ENCODE peak calls at places on chromosomes 1 and 21, in nine cellular contexts. One of them, this sample, is unnamed.

GRCh38 chr1:232594768-232595698 is 34.9 kb downstream of the SIPA1L2 start:
- DNase-seq in suprapubic skin: no peak
- DNase-seq in NT2/D1: no peak
- DNase-seq in right lobe of liver: no peak
- DNase-seq in brain microvascular endothelial cell: no peak
- DNase-seq in HL-60: no peak
- DNase-seq in Panc1: no peak
- DNase-seq in tibial nerve: no peak
- DNase-seq in ascending aorta: no peak
- DNase-seq in this sample: no peak

GRCh38 chr1:1242461-1243080 is 4.0 kb downstream of the C1QTNF12 start:
- DNase-seq in HL-60: no peak
- DNase-seq in tibial nerve: no peak
- DNase-seq in Panc1: no peak
- DNase-seq in ascending aorta: no peak
- DNase-seq in suprapubic skin: no peak
- DNase-seq in NT2/D1: no peak
- DNase-seq in brain microvascular endothelial cell: no peak
- DNase-seq in right lobe of liver: no peak
- DNase-seq in this sample: no peak

GRCh38 chr1:206002833-206003532 is at the start of gene RAB7B:
- DNase-seq in ascending aorta: no peak
- DNase-seq in NT2/D1: no peak
- DNase-seq in HL-60: peak; percentile 51
- DNase-seq in suprapubic skin: peak; percentile 82
- DNase-seq in brain microvascular endothelial cell: peak; percentile 75
- DNase-seq in right lobe of liver: peak; percentile 70
- DNase-seq in tibial nerve: peak; percentile 55
- DNase-seq in Panc1: no peak
- DNase-seq in this sample: no peak

GRCh38 chr1:221521686-221522085 is 220.2 kb downstream of the DUSP10 start:
- DNase-seq in suprapubic skin: no peak
- DNase-seq in ascending aorta: no peak
- DNase-seq in Panc1: no peak
- DNase-seq in tibial nerve: no peak
- DNase-seq in NT2/D1: no peak
- DNase-seq in HL-60: no peak
- DNase-seq in brain microvascular endothelial cell: no peak
- DNase-seq in right lobe of liver: no peak
- DNase-seq in this sample: no peak

GRCh38 chr1:76115186-76115585 is 40.6 kb downstream of the ST6GALNAC3 start:
- DNase-seq in ascending aorta: no peak
- DNase-seq in right lobe of liver: no peak
- DNase-seq in HL-60: no peak
- DNase-seq in suprapubic skin: no peak
- DNase-seq in tibial nerve: no peak
- DNase-seq in brain microvascular endothelial cell: no peak
- DNase-seq in NT2/D1: no peak
- DNase-seq in Panc1: no peak
- DNase-seq in this sample: no peak

GRCh38 chr1:45375104-45376090 is 35.2 kb upstream of the MUTYH start:
- DNase-seq in Panc1: no peak
- DNase-seq in HL-60: no peak
- DNase-seq in tibial nerve: no peak
- DNase-seq in right lobe of liver: no peak
- DNase-seq in ascending aorta: no peak
- DNase-seq in suprapubic skin: no peak
- DNase-seq in NT2/D1: no peak
- DNase-seq in brain microvascular endothelial cell: no peak
- DNase-seq in this sample: no peak

GRCh38 chr1:32336963-32337675 is 1.1 kb upstream of the MARCKSL1 start:
- DNase-seq in tibial nerve: no peak
- DNase-seq in NT2/D1: no peak
- DNase-seq in brain microvascular endothelial cell: no peak
- DNase-seq in HL-60: peak; percentile 91
- DNase-seq in ascending aorta: no peak
- DNase-seq in suprapubic skin: no peak
- DNase-seq in right lobe of liver: no peak
- DNase-seq in Panc1: no peak
- DNase-seq in this sample: peak; percentile 52

GRCh38 chr1:89407355-89407754 is 43.5 kb downstream of the GBP6 start:
- DNase-seq in HL-60: no peak
- DNase-seq in right lobe of liver: no peak
- DNase-seq in suprapubic skin: no peak
- DNase-seq in Panc1: no peak
- DNase-seq in brain microvascular endothelial cell: no peak
- DNase-seq in NT2/D1: no peak
- DNase-seq in tibial nerve: no peak
- DNase-seq in ascending aorta: no peak
- DNase-seq in this sample: no peak

GRCh38 chr1:63886348-63886747 is 112.5 kb downstream of the ROR1 start:
- DNase-seq in Panc1: no peak
- DNase-seq in tibial nerve: no peak
- DNase-seq in ascending aorta: no peak
- DNase-seq in suprapubic skin: no peak
- DNase-seq in NT2/D1: no peak
- DNase-seq in HL-60: no peak
- DNase-seq in brain microvascular endothelial cell: no peak
- DNase-seq in right lobe of liver: no peak
- DNase-seq in this sample: no peak

GRCh38 chr1:208834346-208835081 is 590.3 kb upstream of the PLXNA2 start:
- DNase-seq in right lobe of liver: no peak
- DNase-seq in HL-60: no peak
- DNase-seq in NT2/D1: no peak
- DNase-seq in suprapubic skin: no peak
- DNase-seq in tibial nerve: no peak
- DNase-seq in Panc1: no peak
- DNase-seq in ascending aorta: no peak
- DNase-seq in brain microvascular endothelial cell: peak; percentile 2
- DNase-seq in this sample: no peak

GRCh38 chr1:15424146-15424667 is 14.0 kb upstream of the CTRC start:
- DNase-seq in brain microvascular endothelial cell: no peak
- DNase-seq in tibial nerve: no peak
- DNase-seq in right lobe of liver: peak; percentile 47
- DNase-seq in HL-60: no peak
- DNase-seq in NT2/D1: no peak
- DNase-seq in suprapubic skin: no peak
- DNase-seq in ascending aorta: no peak
- DNase-seq in Panc1: no peak
- DNase-seq in this sample: peak; percentile 52

GRCh38 chr1:115469703-115470476 is 131.8 kb upstream of the NGF start:
- DNase-seq in HL-60: no peak
- DNase-seq in right lobe of liver: peak; percentile 58
- DNase-seq in Panc1: peak; percentile 8
- DNase-seq in tibial nerve: no peak
- DNase-seq in brain microvascular endothelial cell: peak; percentile 66
- DNase-seq in suprapubic skin: no peak
- DNase-seq in NT2/D1: peak; percentile 54
- DNase-seq in ascending aorta: no peak
- DNase-seq in this sample: peak; percentile 83

GRCh38 chr1:236313412-236313811 is 31.7 kb upstream of the ERO1B start:
- DNase-seq in ascending aorta: no peak
- DNase-seq in NT2/D1: no peak
- DNase-seq in HL-60: no peak
- DNase-seq in tibial nerve: no peak
- DNase-seq in right lobe of liver: no peak
- DNase-seq in Panc1: no peak
- DNase-seq in suprapubic skin: no peak
- DNase-seq in brain microvascular endothelial cell: no peak
- DNase-seq in this sample: no peak

GRCh38 chr1:214558002-214558770 is 6.8 kb upstream of the PTPN14 start:
- DNase-seq in brain microvascular endothelial cell: peak; percentile 82
- DNase-seq in Panc1: no peak
- DNase-seq in NT2/D1: no peak
- DNase-seq in HL-60: peak; percentile 15
- DNase-seq in suprapubic skin: no peak
- DNase-seq in tibial nerve: no peak
- DNase-seq in right lobe of liver: no peak
- DNase-seq in ascending aorta: no peak
- DNase-seq in this sample: no peak

GRCh38 chr1:92503926-92504750 is 17.4 kb upstream of the GFI1 start:
- DNase-seq in suprapubic skin: no peak
- DNase-seq in tibial nerve: no peak
- DNase-seq in Panc1: no peak
- DNase-seq in HL-60: no peak
- DNase-seq in ascending aorta: no peak
- DNase-seq in brain microvascular endothelial cell: no peak
- DNase-seq in NT2/D1: no peak
- DNase-seq in right lobe of liver: no peak
- DNase-seq in this sample: no peak

GRCh38 chr1:39988618-39989343 is 33.8 kb downstream of the MFSD2A start:
- DNase-seq in Panc1: no peak
- DNase-seq in suprapubic skin: no peak
- DNase-seq in brain microvascular endothelial cell: no peak
- DNase-seq in NT2/D1: no peak
- DNase-seq in right lobe of liver: no peak
- DNase-seq in tibial nerve: no peak
- DNase-seq in HL-60: no peak
- DNase-seq in ascending aorta: no peak
- DNase-seq in this sample: no peak

GRCh38 chr1:24683713-24684162 is 40.6 kb downstream of the SRRM1 start:
- DNase-seq in Panc1: no peak
- DNase-seq in tibial nerve: no peak
- DNase-seq in suprapubic skin: no peak
- DNase-seq in NT2/D1: no peak
- DNase-seq in brain microvascular endothelial cell: peak; percentile 95
- DNase-seq in ascending aorta: no peak
- DNase-seq in right lobe of liver: no peak
- DNase-seq in HL-60: no peak
- DNase-seq in this sample: no peak

GRCh38 chr1:53037159-53037558 is 24.9 kb upstream of the PODN start:
- DNase-seq in suprapubic skin: no peak
- DNase-seq in tibial nerve: no peak
- DNase-seq in HL-60: no peak
- DNase-seq in ascending aorta: no peak
- DNase-seq in right lobe of liver: no peak
- DNase-seq in NT2/D1: no peak
- DNase-seq in Panc1: no peak
- DNase-seq in brain microvascular endothelial cell: no peak
- DNase-seq in this sample: peak; percentile 50

GRCh38 chr1:1167416-1168155 is 6.1 kb upstream of the TTLL10 start:
- DNase-seq in suprapubic skin: no peak
- DNase-seq in ascending aorta: no peak
- DNase-seq in tibial nerve: no peak
- DNase-seq in right lobe of liver: no peak
- DNase-seq in Panc1: no peak
- DNase-seq in NT2/D1: no peak
- DNase-seq in brain microvascular endothelial cell: no peak
- DNase-seq in HL-60: no peak
- DNase-seq in this sample: no peak

DNA sequence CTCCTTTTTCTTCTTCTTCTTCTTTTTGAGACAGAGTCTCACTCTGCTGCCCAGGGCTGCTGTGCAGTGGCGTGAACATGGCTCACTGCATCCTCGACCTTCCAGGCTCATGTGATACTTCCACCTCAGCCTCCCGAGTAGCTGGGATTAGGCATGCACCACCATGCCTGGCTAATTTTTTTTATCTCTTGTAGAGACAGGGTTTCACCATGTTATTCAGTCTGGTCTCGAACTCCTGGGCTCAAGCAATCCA is 13.0 kb upstream of the PADI1 start:
- DNase-seq in Panc1: no peak
- DNase-seq in ascending aorta: no peak
- DNase-seq in suprapubic skin: no peak
- DNase-seq in tibial nerve: no peak
- DNase-seq in HL-60: peak; percentile 36
- DNase-seq in brain microvascular endothelial cell: no peak
- DNase-seq in NT2/D1: no peak
- DNase-seq in right lobe of liver: peak; percentile 2
- DNase-seq in this sample: no peak
- H3K27me3 ChIP-seq in Panc1: no peaks in the 10 kb centered on the region
- H3K27me3 ChIP-seq in ascending aorta: no peaks in the 10 kb centered on the region
- H3K27me3 ChIP-seq in suprapubic skin: peaks cover 4% of the 10 kb centered on the region
- H3K27me3 ChIP-seq in tibial nerve: no peaks in the 10 kb centered on the region
- H3K27me3 ChIP-seq in HL-60: no peaks in the 10 kb centered on the region
- H3K27me3 ChIP-seq in brain microvascular endothelial cell: no peaks in the 10 kb centered on the region
- H3K27me3 ChIP-seq in NT2/D1: no peaks in the 10 kb centered on the region
- H3K27me3 ChIP-seq in right lobe of liver: no peaks in the 10 kb centered on the region
- H3K27me3 ChIP-seq in this sample: peaks cover 2% of the 10 kb centered on the region

DNA sequence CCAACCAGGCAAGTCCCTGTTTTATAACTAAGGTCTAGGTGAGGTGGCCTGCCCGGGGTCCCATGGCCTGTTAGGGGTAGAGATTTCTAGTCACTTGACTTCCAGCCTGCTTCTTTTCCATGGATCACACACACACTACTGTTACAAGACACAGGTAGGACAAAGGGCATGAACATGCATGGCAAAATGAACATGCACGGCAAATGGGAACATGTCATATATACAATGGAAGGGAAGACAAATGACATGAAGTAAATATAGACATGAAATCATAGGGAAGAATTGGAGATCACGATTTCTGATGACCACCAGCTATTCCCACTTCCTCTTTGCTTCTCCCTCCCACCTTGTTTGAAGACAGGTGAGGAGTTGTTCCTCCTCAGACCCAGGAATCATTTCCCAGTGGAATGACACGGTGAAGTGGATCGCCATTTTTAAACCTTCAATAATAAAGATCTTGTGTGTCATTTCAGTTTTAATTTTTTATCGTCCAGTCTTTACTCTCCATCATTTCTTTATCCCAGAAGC is 47.6 kb upstream of the ATF3 start:
- DNase-seq in ascending aorta: no peak
- DNase-seq in Panc1: no peak
- DNase-seq in tibial nerve: no peak
- DNase-seq in NT2/D1: no peak
- DNase-seq in right lobe of liver: no peak
- DNase-seq in HL-60: no peak
- DNase-seq in brain microvascular endothelial cell: no peak
- DNase-seq in suprapubic skin: no peak
- DNase-seq in this sample: no peak
- H3K4me3 ChIP-seq in ascending aorta: no peak overlapping the region
- H3K4me3 ChIP-seq in Panc1: no peak overlapping the region
- H3K4me3 ChIP-seq in tibial nerve: no peak overlapping the region
- H3K4me3 ChIP-seq in NT2/D1: no peak overlapping the region
- H3K4me3 ChIP-seq in right lobe of liver: no peak overlapping the region
- H3K4me3 ChIP-seq in HL-60: no peak overlapping the region
- H3K4me3 ChIP-seq in brain microvascular endothelial cell: no peak overlapping the region
- H3K4me3 ChIP-seq in suprapubic skin: no peak overlapping the region
- H3K4me3 ChIP-seq in this sample: no peak overlapping the region

DNA sequence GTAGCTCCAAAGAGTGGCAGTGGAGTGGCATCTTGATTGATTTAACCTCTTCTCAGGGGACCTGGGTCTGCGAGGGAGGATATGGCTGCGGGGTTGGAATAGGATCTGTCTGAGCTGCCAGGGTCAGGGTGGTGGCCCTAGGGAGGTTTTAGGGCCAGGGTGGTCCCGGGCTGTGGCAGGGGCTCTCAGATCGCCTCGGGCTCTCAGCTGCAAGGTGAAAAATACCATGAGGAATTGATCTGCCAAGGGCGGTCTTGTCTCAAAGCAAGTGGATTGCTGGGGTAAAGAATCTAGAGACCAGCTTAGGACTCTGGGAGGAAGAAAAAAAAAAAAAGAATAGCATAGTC is 3.7 kb downstream of the SIM2 start:
- DNase-seq in right lobe of liver: no peak
- DNase-seq in ascending aorta: no peak
- DNase-seq in HL-60: no peak
- DNase-seq in tibial nerve: no peak
- DNase-seq in brain microvascular endothelial cell: no peak
- DNase-seq in suprapubic skin: no peak
- DNase-seq in NT2/D1: no peak
- DNase-seq in Panc1: no peak
- DNase-seq in this sample: peak; percentile 30
- H3K27me3 ChIP-seq in right lobe of liver: peaks cover 46% of the 10 kb centered on the region
- H3K27me3 ChIP-seq in ascending aorta: peaks cover 65% of the 10 kb centered on the region
- H3K27me3 ChIP-seq in HL-60: peaks cover 92% of the 10 kb centered on the region
- H3K27me3 ChIP-seq in tibial nerve: peaks cover 3% of the 10 kb centered on the region
- H3K27me3 ChIP-seq in brain microvascular endothelial cell: peaks cover 96% of the 10 kb centered on the region
- H3K27me3 ChIP-seq in suprapubic skin: peaks cover 100% of the 10 kb centered on the region
- H3K27me3 ChIP-seq in NT2/D1: peaks cover 99% of the 10 kb centered on the region
- H3K27me3 ChIP-seq in Panc1: no peaks in the 10 kb centered on the region
- H3K27me3 ChIP-seq in this sample: peaks cover 100% of the 10 kb centered on the region

GRCh38 chr21:42455196-42455595 is 40.8 kb downstream of the RSPH1 start:
- DNase-seq in ascending aorta: no peak
- DNase-seq in brain microvascular endothelial cell: no peak
- DNase-seq in right lobe of liver: no peak
- DNase-seq in NT2/D1: no peak
- DNase-seq in Panc1: no peak
- DNase-seq in HL-60: no peak
- DNase-seq in tibial nerve: no peak
- DNase-seq in suprapubic skin: no peak
- DNase-seq in this sample: no peak
- H3K4me3 ChIP-seq in ascending aorta: no peak overlapping the region
- H3K4me3 ChIP-seq in brain microvascular endothelial cell: no peak overlapping the region
- H3K4me3 ChIP-seq in right lobe of liver: no peak overlapping the region
- H3K4me3 ChIP-seq in NT2/D1: no peak overlapping the region
- H3K4me3 ChIP-seq in Panc1: no peak overlapping the region
- H3K4me3 ChIP-seq in HL-60: no peak overlapping the region
- H3K4me3 ChIP-seq in tibial nerve: no peak overlapping the region
- H3K4me3 ChIP-seq in suprapubic skin: no peak overlapping the region
- H3K4me3 ChIP-seq in this sample: no peak overlapping the region

This sample was measured in H7.